ENCODE peak calls at places on chromosomes 7 and 10, in eight cellular contexts. N, A, O, E, H, J, F and S are unnamed samples.

GRCh38 chr10:63628526-63629362 is 107.5 kb downstream of the REEP3 start:
- DNase-seq in N (peak), A (peak), O (no peak), E (peak), H (no peak), J (peak), F (peak), S (peak)

GRCh38 chr10:26881600-26882331 is 21.0 kb upstream of the ABI1 start:
- DNase-seq in N (no peak), A (peak), O (no peak), E (no peak), H (peak), J (no peak), F (no peak), S (peak)

GRCh38 chr7:148433521-148434180 is 156.9 kb upstream of the C7orf33 start:
- DNase-seq in N (no peak), A (no peak), O (no peak), E (no peak), H (no peak), J (no peak), F (no peak), S (no peak)

GRCh38 chr7:105690286-105690915 is 109.1 kb upstream of the EFCAB10 start:
- DNase-seq in N (no peak), A (no peak), O (no peak), E (no peak), H (no peak), J (no peak), F (no peak), S (no peak)

GRCh38 chr7:29075621-29076020 is 70.7 kb downstream of the CPVL start:
- DNase-seq in N (no peak), A (no peak), O (no peak), E (no peak), H (no peak), J (no peak), F (no peak), S (no peak)

GRCh38 chr10:109277456-109277855 is 645.9 kb downstream of the XPNPEP1 start:
- DNase-seq in N (no peak), A (no peak), O (no peak), E (no peak), H (no peak), J (no peak), F (no peak), S (no peak)

GRCh38 chr10:59898125-59898835 is 8.1 kb downstream of the CCDC6 start:
- DNase-seq in N (no peak), A (no peak), O (no peak), E (no peak), H (no peak), J (no peak), F (no peak), S (no peak)

GRCh38 chr10:76774987-76775603 is 862.5 kb downstream of the KCNMA1 start:
- DNase-seq in N (no peak), A (no peak), O (no peak), E (no peak), H (no peak), J (peak), F (no peak), S (no peak)

GRCh38 chr7:96401200-96401599 is 79.3 kb upstream of the SLC25A13 start:
- DNase-seq in N (no peak), A (no peak), O (no peak), E (no peak), H (no peak), J (peak), F (no peak), S (peak)

GRCh38 chr10:77836299-77836820 is 90.2 kb downstream of the DLG5 start:
- DNase-seq in N (peak), A (no peak), O (peak), E (no peak), H (peak), J (peak), F (no peak), S (no peak)

GRCh38 chr7:867406-868188 is 8.8 kb upstream of the GET4 start:
- DNase-seq in N (peak), A (no peak), O (no peak), E (no peak), H (peak), J (peak), F (no peak), S (no peak)

GRCh38 chr7:14233026-14233897 is 243.8 kb upstream of the ETV1 start:
- DNase-seq in N (no peak), A (no peak), O (no peak), E (no peak), H (no peak), J (no peak), F (no peak), S (peak)

GRCh38 chr10:15202639-15203038 is 34.1 kb upstream of the NMT2 start:
- DNase-seq in N (no peak), A (no peak), O (no peak), E (no peak), H (no peak), J (no peak), F (no peak), S (no peak)

GRCh38 chr10:21526952-21527633 is 1.6 kb upstream of the SKIDA1 start:
- DNase-seq in N (peak), A (no peak), O (peak), E (no peak), H (peak), J (peak), F (peak), S (peak)

DNA sequence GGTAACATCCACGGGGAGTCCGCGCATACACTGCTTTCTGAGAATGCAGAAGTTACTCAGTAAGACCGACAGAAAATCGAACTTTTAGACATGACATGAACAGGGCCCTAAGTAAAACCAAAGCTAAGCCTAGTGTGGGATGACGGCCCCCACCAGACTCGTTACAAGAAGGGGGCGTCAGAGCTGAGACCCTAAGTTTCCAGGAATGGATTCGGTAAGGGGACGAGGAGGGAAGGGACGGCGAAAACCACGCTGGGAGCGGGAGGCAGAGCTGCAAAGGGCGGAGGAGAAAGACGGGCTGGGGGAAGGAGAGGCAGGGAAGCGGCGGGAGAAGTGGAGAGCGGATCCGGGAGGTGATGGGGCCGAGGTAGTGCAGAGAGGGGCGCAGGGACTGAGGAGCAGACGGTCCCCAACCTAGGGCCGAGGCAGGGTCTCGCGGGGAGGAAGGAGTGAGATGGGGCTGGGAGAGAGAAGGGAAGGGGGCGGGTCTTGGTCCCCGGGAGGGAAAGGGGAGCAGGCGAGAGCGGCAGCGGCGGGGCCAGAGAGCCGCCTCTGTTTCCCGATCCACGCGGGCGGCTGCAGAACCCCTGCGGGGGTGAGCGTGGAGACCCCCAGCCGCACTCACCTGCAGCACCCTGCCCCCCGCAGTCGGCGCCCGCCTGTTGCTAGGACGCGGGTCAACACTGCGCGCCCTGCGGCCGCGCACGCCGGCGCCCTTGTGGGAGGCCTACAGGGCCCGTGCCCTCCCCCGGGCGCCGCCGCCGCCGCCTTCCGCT is 513 bp downstream of the ODAD2 start:
- DNase-seq in N (no peak), A (no peak), O (peak), E (peak), H (peak), J (no peak), F (peak), S (peak)
- H3K27ac ChIP-seq in N (no peak), A (peak), O (no peak), E (peak), H (no peak), J (no peak), F (no peak), S (peak)

GRCh38 chr7:40866601-40867000 is 731.8 kb downstream of the SUGCT start:
- DNase-seq in N (no peak), A (no peak), O (no peak), E (no peak), H (peak), J (no peak), F (no peak), S (no peak)
- TF ChIP-seq CTCF in N (no peak), A (no peak), O (no peak), E (no peak), H (no peak), J (peak), F (no peak), S (no peak)

GRCh38 chr10:36717118-36717517 is 408.3 kb upstream of the ANKRD30A start:
- DNase-seq in N (no peak), A (no peak), O (no peak), E (no peak), H (no peak), J (no peak), F (no peak), S (no peak)
- H3K4me3 ChIP-seq in N (no peak), A (no peak), O (no peak), E (no peak), H (no peak), J (no peak), F (no peak), S (no peak)

GRCh38 chr10:70851597-70852475 is 36.1 kb downstream of the SGPL1 start:
- DNase-seq in N (no peak), A (no peak), O (no peak), E (no peak), H (no peak), J (no peak), F (peak), S (no peak)
- H3K27ac ChIP-seq in N (no peak), A (no peak), O (no peak), E (no peak), H (no peak), J (no peak), F (peak), S (no peak)